ENCODE peak calls at places on chromosomes 16 and 17, in eight cellular contexts. One of them, this sample, is unnamed.
A peak's percentile ranks its signal among the peaks of the same experiment; 100 is the strongest.

GRCh38 chr17:67365762-67366192 is 600 bp downstream of the PSMD12 start:
- DNase-seq in thyroid gland: no peak
- DNase-seq in right atrium auricular region: no peak
- DNase-seq in RWPE1: no peak
- DNase-seq in endothelial cell: no peak
- DNase-seq in WTC11: no peak
- DNase-seq in uterus: no peak
- DNase-seq in lower lobe of right lung: no peak
- DNase-seq in this sample: no peak

GRCh38 chr16:85542548-85542927 is 70.6 kb upstream of the GSE1 start:
- DNase-seq in thyroid gland: no peak
- DNase-seq in right atrium auricular region: no peak
- DNase-seq in RWPE1: no peak
- DNase-seq in endothelial cell: no peak
- DNase-seq in WTC11: no peak
- DNase-seq in uterus: no peak
- DNase-seq in lower lobe of right lung: no peak
- DNase-seq in this sample: no peak

GRCh38 chr16:81445143-81445922 is 725 bp downstream of the CMIP start:
- DNase-seq in thyroid gland: peak; percentile 65
- DNase-seq in right atrium auricular region: no peak
- DNase-seq in RWPE1: peak; percentile 42
- DNase-seq in endothelial cell: peak; percentile 45
- DNase-seq in WTC11: no peak
- DNase-seq in uterus: peak; percentile 36
- DNase-seq in lower lobe of right lung: peak; percentile 73
- DNase-seq in this sample: peak; percentile 71

GRCh38 chr17:40122944-40123810 is 1.4 kb downstream of the MSL1 start:
- DNase-seq in thyroid gland: peak; percentile 39
- DNase-seq in right atrium auricular region: no peak
- DNase-seq in RWPE1: peak; percentile 60
- DNase-seq in endothelial cell: peak; percentile 50
- DNase-seq in WTC11: peak; percentile 82
- DNase-seq in uterus: peak; percentile 60
- DNase-seq in lower lobe of right lung: peak; percentile 61
- DNase-seq in this sample: peak; percentile 76

GRCh38 chr16:80015566-80015965 is 415.0 kb upstream of the MAF start:
- DNase-seq in thyroid gland: no peak
- DNase-seq in right atrium auricular region: no peak
- DNase-seq in RWPE1: no peak
- DNase-seq in endothelial cell: no peak
- DNase-seq in WTC11: no peak
- DNase-seq in uterus: no peak
- DNase-seq in lower lobe of right lung: no peak
- DNase-seq in this sample: no peak

GRCh38 chr17:31535581-31535981 is 144.1 kb downstream of the RAB11FIP4 start:
- DNase-seq in thyroid gland: no peak
- DNase-seq in right atrium auricular region: no peak
- DNase-seq in RWPE1: no peak
- DNase-seq in endothelial cell: no peak
- DNase-seq in WTC11: no peak
- DNase-seq in uterus: no peak
- DNase-seq in lower lobe of right lung: no peak
- DNase-seq in this sample: peak; percentile 88

GRCh38 chr16:66399031-66399430 is 28.1 kb upstream of the BEAN1 start:
- DNase-seq in thyroid gland: no peak
- DNase-seq in right atrium auricular region: no peak
- DNase-seq in RWPE1: no peak
- DNase-seq in endothelial cell: no peak
- DNase-seq in WTC11: no peak
- DNase-seq in uterus: no peak
- DNase-seq in lower lobe of right lung: no peak
- DNase-seq in this sample: no peak

GRCh38 chr17:47164263-47164662 is 24.8 kb downstream of the CDC27 start:
- DNase-seq in thyroid gland: no peak
- DNase-seq in right atrium auricular region: no peak
- DNase-seq in RWPE1: no peak
- DNase-seq in endothelial cell: no peak
- DNase-seq in WTC11: no peak
- DNase-seq in uterus: no peak
- DNase-seq in lower lobe of right lung: no peak
- DNase-seq in this sample: no peak

GRCh38 chr16:28538733-28539596 is at the start of gene NUPR1:
- DNase-seq in thyroid gland: peak; percentile 97
- DNase-seq in right atrium auricular region: peak; percentile 99
- DNase-seq in RWPE1: peak; percentile 90
- DNase-seq in endothelial cell: no peak
- DNase-seq in WTC11: peak; percentile 14
- DNase-seq in uterus: peak; percentile 99
- DNase-seq in lower lobe of right lung: peak; percentile 89
- DNase-seq in this sample: no peak

GRCh38 chr16:51553910-51554309 is 402.8 kb upstream of the SALL1 start:
- DNase-seq in thyroid gland: no peak
- DNase-seq in right atrium auricular region: no peak
- DNase-seq in RWPE1: no peak
- DNase-seq in endothelial cell: no peak
- DNase-seq in WTC11: no peak
- DNase-seq in uterus: no peak
- DNase-seq in lower lobe of right lung: no peak
- DNase-seq in this sample: no peak

GRCh38 chr17:77734371-77735050 is 224.0 kb upstream of the TNRC6C start:
- DNase-seq in thyroid gland: peak; percentile 88
- DNase-seq in right atrium auricular region: peak; percentile 91
- DNase-seq in RWPE1: peak; percentile 62
- DNase-seq in endothelial cell: no peak
- DNase-seq in WTC11: peak; percentile 47
- DNase-seq in uterus: peak; percentile 96
- DNase-seq in lower lobe of right lung: peak; percentile 70
- DNase-seq in this sample: no peak

GRCh38 chr17:77736207-77736600 is 222.3 kb upstream of the TNRC6C start:
- DNase-seq in thyroid gland: peak; percentile 35
- DNase-seq in right atrium auricular region: peak; percentile 57
- DNase-seq in RWPE1: no peak
- DNase-seq in endothelial cell: no peak
- DNase-seq in WTC11: no peak
- DNase-seq in uterus: peak; percentile 63
- DNase-seq in lower lobe of right lung: no peak
- DNase-seq in this sample: no peak

GRCh38 chr17:77735051-77735340 is 223.5 kb upstream of the TNRC6C start:
- DNase-seq in thyroid gland: no peak
- DNase-seq in right atrium auricular region: peak; percentile 58
- DNase-seq in RWPE1: no peak
- DNase-seq in endothelial cell: no peak
- DNase-seq in WTC11: no peak
- DNase-seq in uterus: no peak
- DNase-seq in lower lobe of right lung: no peak
- DNase-seq in this sample: no peak

GRCh38 chr17:77735341-77736206 is 222.9 kb upstream of the TNRC6C start:
- DNase-seq in thyroid gland: peak; percentile 90
- DNase-seq in right atrium auricular region: peak; percentile 60
- DNase-seq in RWPE1: peak; percentile 22
- DNase-seq in endothelial cell: no peak
- DNase-seq in WTC11: no peak
- DNase-seq in uterus: peak; percentile 70
- DNase-seq in lower lobe of right lung: peak; percentile 81
- DNase-seq in this sample: no peak

DNA sequence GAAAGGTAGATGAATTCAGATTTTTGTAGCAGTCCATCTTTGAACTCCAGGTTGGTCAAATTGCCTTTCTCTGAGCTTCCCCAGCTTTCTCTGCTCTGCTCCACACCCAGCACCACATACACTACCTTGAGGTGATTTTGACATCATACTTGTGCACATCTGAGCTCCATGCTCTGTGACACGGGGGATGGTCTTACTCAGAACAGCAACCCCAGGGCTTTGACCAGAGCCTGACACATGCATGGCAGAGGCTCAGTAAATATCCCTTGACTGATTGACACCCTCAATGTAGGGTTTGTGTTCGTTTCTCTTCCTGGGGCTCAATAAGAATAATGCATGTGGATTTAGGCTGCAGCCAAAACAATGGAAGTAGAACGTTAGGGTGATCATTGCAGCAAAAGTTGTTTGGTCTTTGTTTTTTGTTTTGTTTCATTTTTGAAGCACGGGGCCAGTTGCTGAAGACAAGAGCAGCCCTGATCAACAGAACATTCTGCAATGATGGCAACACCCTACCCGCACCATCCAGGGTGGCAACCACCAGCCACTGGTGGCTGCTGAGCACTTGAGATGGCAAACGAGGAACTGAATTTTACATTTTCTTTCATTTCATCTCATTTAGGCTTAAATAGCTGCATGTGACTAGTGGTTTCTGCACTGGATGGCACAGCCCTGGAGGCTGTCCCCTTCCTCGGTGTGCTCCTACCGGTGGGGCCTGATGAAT is 224.8 kb upstream of the TNRC6C start:
- DNase-seq in thyroid gland: no peak
- DNase-seq in right atrium auricular region: peak; percentile 49
- DNase-seq in RWPE1: no peak
- DNase-seq in endothelial cell: no peak
- DNase-seq in WTC11: no peak
- DNase-seq in uterus: peak; percentile 17
- DNase-seq in lower lobe of right lung: no peak
- DNase-seq in this sample: no peak
- TF ChIP-seq CTCF in thyroid gland: no peak
- TF ChIP-seq CTCF in right atrium auricular region: no peak
- TF ChIP-seq CTCF in RWPE1: no peak
- TF ChIP-seq CTCF in endothelial cell: no peak
- TF ChIP-seq CTCF in WTC11: no peak
- TF ChIP-seq CTCF in uterus: no peak
- TF ChIP-seq CTCF in lower lobe of right lung: no peak
- TF ChIP-seq CTCF in this sample: no peak

GRCh38 chr16:17277981-17278381 is 192.8 kb downstream of the XYLT1 start:
- DNase-seq in thyroid gland: peak; percentile 67
- DNase-seq in right atrium auricular region: no peak
- DNase-seq in RWPE1: no peak
- DNase-seq in endothelial cell: peak; percentile 18
- DNase-seq in WTC11: peak; percentile 62
- DNase-seq in uterus: peak; percentile 27
- DNase-seq in lower lobe of right lung: no peak
- DNase-seq in this sample: peak; percentile 31
- TF ChIP-seq CTCF in thyroid gland: peak; percentile 11
- TF ChIP-seq CTCF in right atrium auricular region: no peak
- TF ChIP-seq CTCF in RWPE1: no peak
- TF ChIP-seq CTCF in endothelial cell: no peak
- TF ChIP-seq CTCF in WTC11: no peak
- TF ChIP-seq CTCF in uterus: peak; percentile 56
- TF ChIP-seq CTCF in lower lobe of right lung: peak; percentile 31
- TF ChIP-seq CTCF in this sample: peak; percentile 71

GRCh38 chr17:36195474-36196098 is 972 bp downstream of the CCL3L1 start:
- DNase-seq in thyroid gland: no peak
- DNase-seq in right atrium auricular region: no peak
- DNase-seq in RWPE1: no peak
- DNase-seq in endothelial cell: peak; percentile 48
- DNase-seq in WTC11: no peak
- DNase-seq in uterus: no peak
- DNase-seq in lower lobe of right lung: no peak
- DNase-seq in this sample: no peak
- TF ChIP-seq CTCF in thyroid gland: no peak
- TF ChIP-seq CTCF in right atrium auricular region: no peak
- TF ChIP-seq CTCF in RWPE1: no peak
- TF ChIP-seq CTCF in endothelial cell: no peak
- TF ChIP-seq CTCF in WTC11: no peak
- TF ChIP-seq CTCF in uterus: no peak
- TF ChIP-seq CTCF in lower lobe of right lung: no peak
- TF ChIP-seq CTCF in this sample: no peak

GRCh38 chr17:74354123-74354522 is 7.5 kb downstream of the BTBD17 start:
- DNase-seq in thyroid gland: peak; percentile 83
- DNase-seq in right atrium auricular region: no peak
- DNase-seq in RWPE1: no peak
- DNase-seq in endothelial cell: peak; percentile 81
- DNase-seq in WTC11: peak; percentile 88
- DNase-seq in uterus: no peak
- DNase-seq in lower lobe of right lung: no peak
- DNase-seq in this sample: peak; percentile 88
- TF ChIP-seq CTCF in thyroid gland: no peak
- TF ChIP-seq CTCF in right atrium auricular region: no peak
- TF ChIP-seq CTCF in RWPE1: peak; percentile 17
- TF ChIP-seq CTCF in endothelial cell: peak; percentile 66
- TF ChIP-seq CTCF in WTC11: peak; percentile 65
- TF ChIP-seq CTCF in uterus: no peak
- TF ChIP-seq CTCF in lower lobe of right lung: peak; percentile 53
- TF ChIP-seq CTCF in this sample: peak; percentile 93

DNA sequence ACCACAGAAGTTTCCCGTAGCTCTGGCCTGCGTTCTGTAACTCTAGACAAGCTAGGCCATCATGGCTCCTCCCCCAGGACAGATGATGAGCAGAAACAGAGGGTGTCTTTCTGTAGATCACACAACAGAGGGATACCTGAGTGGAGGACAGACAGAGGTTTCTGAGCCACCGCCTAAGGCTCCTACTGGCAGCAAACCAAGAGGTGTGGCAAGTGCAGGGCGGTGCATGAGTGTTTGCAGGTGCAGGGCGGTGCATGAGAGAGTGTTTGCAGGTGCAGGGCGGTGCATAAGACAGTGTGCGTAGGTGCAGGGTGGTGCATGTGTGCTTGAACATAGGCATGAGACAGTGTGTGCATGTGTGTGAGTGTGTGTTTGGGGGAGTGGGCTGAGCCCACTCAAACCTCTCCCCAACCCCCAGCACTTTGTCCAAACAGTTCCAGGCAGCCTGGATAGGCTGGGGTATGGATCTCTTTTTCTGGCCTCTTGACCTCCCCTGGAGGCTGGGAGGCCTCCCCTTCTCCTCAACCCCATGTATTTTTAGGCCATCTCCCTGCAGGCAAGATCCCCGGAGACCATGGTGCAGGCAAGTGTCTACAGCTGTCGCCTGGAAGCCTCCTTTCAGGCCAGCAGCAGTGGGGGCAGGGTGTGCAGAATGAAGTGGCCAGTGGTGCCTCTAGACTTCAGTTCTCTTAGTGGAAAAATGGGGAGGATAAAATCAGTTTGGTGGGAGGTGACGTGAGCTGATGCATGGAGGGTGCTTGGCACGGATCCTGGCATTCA is 53.4 kb upstream of the CBX4 start:
- DNase-seq in thyroid gland: peak; percentile 7
- DNase-seq in right atrium auricular region: no peak
- DNase-seq in RWPE1: peak; percentile 31
- DNase-seq in endothelial cell: no peak
- DNase-seq in WTC11: peak; percentile 8
- DNase-seq in uterus: no peak
- DNase-seq in lower lobe of right lung: peak; percentile 66
- DNase-seq in this sample: no peak
- TF ChIP-seq CTCF in thyroid gland: no peak
- TF ChIP-seq CTCF in right atrium auricular region: no peak
- TF ChIP-seq CTCF in RWPE1: no peak
- TF ChIP-seq CTCF in endothelial cell: no peak
- TF ChIP-seq CTCF in WTC11: no peak
- TF ChIP-seq CTCF in uterus: no peak
- TF ChIP-seq CTCF in lower lobe of right lung: no peak
- TF ChIP-seq CTCF in this sample: no peak

This sample was measured in GM13977.